ENCODE peak calls at places on chromosomes 7 and 10, in six cellular contexts. K is AG08396, Y is GM10248, U is kidney epithelial cell, W is DMS53, V is NCI-H1092 treated with DMSO at 0.1 percent for 48 hours. C is an unnamed sample.

GRCh38 chr10:123966896-123967231 is 75.3 kb upstream of the CPXM2 start:
- DNase-seq in Y (no peak), V (no peak), W (no peak), U (no peak), K (no peak), C (no peak)

GRCh38 chr7:51611937-51612336 is 295.3 kb upstream of the COBL start:
- DNase-seq in U (no peak), Y (no peak), V (no peak), K (no peak), W (no peak), C (no peak)

GRCh38 chr7:16590424-16590823 is 55.1 kb downstream of the ANKMY2 start:
- DNase-seq in Y (no peak), V (no peak), W (no peak), K (no peak), U (no peak), C (no peak)

GRCh38 chr10:116771101-116771705 is 28.8 kb upstream of the HSPA12A start:
- DNase-seq in U (no peak), V (no peak), W (no peak), K (peak; percentile 46), Y (no peak), C (no peak)

GRCh38 chr10:92894081-92894480 is 45.8 kb downstream of the EXOC6 start:
- DNase-seq in U (no peak), Y (no peak), W (no peak), K (no peak), V (no peak), C (no peak)

GRCh38 chr7:41047789-41048191 is 655.1 kb downstream of the INHBA start:
- DNase-seq in W (peak; percentile 94), V (no peak), K (peak; percentile 21), Y (no peak), U (no peak), C (no peak)

GRCh38 chr7:6478186-6478585 is 30.4 kb upstream of the DAGLB start:
- DNase-seq in W (no peak), Y (no peak), V (no peak), U (no peak), K (no peak), C (no peak)

GRCh38 chr10:101839421-101840063 is 4.1 kb downstream of the KCNIP2 start:
- DNase-seq in V (no peak), U (no peak), W (peak; percentile 57), Y (peak; percentile 83), K (peak; percentile 89), C (peak; percentile 60)